ENCODE peak calls at places on chromosome 4, in four cellular contexts. One of them, this sample, is unnamed.

GRCh38 chr4:110108470-110108869 is 89.9 kb downstream of the ELOVL6 start:
- DNase-seq in ovary: no peak
- DNase-seq in AG09309: no peak
- DNase-seq in cardiac muscle cell: no peak
- DNase-seq in this sample: no peak

GRCh38 chr4:87882321-87882720 is 49.6 kb downstream of the MEPE start:
- DNase-seq in ovary: no peak
- DNase-seq in AG09309: no peak
- DNase-seq in cardiac muscle cell: no peak
- DNase-seq in this sample: no peak

GRCh38 chr4:53967971-53968370 is 96.4 kb downstream of the CHIC2 start:
- DNase-seq in ovary: no peak
- DNase-seq in AG09309: no peak
- DNase-seq in cardiac muscle cell: no peak
- DNase-seq in this sample: no peak

GRCh38 chr4:86544313-86544966 is 49.7 kb upstream of the PTPN13 start:
- DNase-seq in ovary: no peak
- DNase-seq in AG09309: no peak
- DNase-seq in cardiac muscle cell: no peak
- DNase-seq in this sample: peak

GRCh38 chr4:123606946-123607542 is 210.4 kb downstream of the SPRY1 start:
- DNase-seq in ovary: no peak
- DNase-seq in AG09309: no peak
- DNase-seq in cardiac muscle cell: no peak
- DNase-seq in this sample: no peak

GRCh38 chr4:15232725-15233597 is 194.9 kb upstream of the C1QTNF7 start:
- DNase-seq in ovary: no peak
- DNase-seq in AG09309: no peak
- DNase-seq in cardiac muscle cell: no peak
- DNase-seq in this sample: peak

GRCh38 chr4:154467886-154468285 is 23.7 kb downstream of the DCHS2 start:
- DNase-seq in ovary: no peak
- DNase-seq in AG09309: no peak
- DNase-seq in cardiac muscle cell: no peak
- DNase-seq in this sample: no peak

GRCh38 chr4:99800332-99801004 is 16.2 kb upstream of the DAPP1 start:
- DNase-seq in ovary: no peak
- DNase-seq in AG09309: no peak
- DNase-seq in cardiac muscle cell: no peak
- DNase-seq in this sample: no peak

GRCh38 chr4:72019688-72020087 is 12.1 kb upstream of the NPFFR2 start:
- DNase-seq in ovary: no peak
- DNase-seq in AG09309: no peak
- DNase-seq in cardiac muscle cell: no peak
- DNase-seq in this sample: no peak

GRCh38 chr4:8252301-8253173 is 17.0 kb upstream of the HTRA3 start:
- DNase-seq in ovary: no peak
- DNase-seq in AG09309: no peak
- DNase-seq in cardiac muscle cell: peak
- DNase-seq in this sample: no peak

GRCh38 chr4:177016541-177017141 is 223.9 kb upstream of the VEGFC start:
- DNase-seq in ovary: no peak
- DNase-seq in AG09309: no peak
- DNase-seq in cardiac muscle cell: no peak
- DNase-seq in this sample: no peak

GRCh38 chr4:132125131-132125530 is 1024.0 kb upstream of the PCDH10 start:
- DNase-seq in ovary: no peak
- DNase-seq in AG09309: no peak
- DNase-seq in cardiac muscle cell: no peak
- DNase-seq in this sample: no peak

GRCh38 chr4:71382569-71383560 is 44.0 kb downstream of the SLC4A4 start:
- DNase-seq in ovary: no peak
- DNase-seq in AG09309: no peak
- DNase-seq in cardiac muscle cell: no peak
- DNase-seq in this sample: no peak

DNA sequence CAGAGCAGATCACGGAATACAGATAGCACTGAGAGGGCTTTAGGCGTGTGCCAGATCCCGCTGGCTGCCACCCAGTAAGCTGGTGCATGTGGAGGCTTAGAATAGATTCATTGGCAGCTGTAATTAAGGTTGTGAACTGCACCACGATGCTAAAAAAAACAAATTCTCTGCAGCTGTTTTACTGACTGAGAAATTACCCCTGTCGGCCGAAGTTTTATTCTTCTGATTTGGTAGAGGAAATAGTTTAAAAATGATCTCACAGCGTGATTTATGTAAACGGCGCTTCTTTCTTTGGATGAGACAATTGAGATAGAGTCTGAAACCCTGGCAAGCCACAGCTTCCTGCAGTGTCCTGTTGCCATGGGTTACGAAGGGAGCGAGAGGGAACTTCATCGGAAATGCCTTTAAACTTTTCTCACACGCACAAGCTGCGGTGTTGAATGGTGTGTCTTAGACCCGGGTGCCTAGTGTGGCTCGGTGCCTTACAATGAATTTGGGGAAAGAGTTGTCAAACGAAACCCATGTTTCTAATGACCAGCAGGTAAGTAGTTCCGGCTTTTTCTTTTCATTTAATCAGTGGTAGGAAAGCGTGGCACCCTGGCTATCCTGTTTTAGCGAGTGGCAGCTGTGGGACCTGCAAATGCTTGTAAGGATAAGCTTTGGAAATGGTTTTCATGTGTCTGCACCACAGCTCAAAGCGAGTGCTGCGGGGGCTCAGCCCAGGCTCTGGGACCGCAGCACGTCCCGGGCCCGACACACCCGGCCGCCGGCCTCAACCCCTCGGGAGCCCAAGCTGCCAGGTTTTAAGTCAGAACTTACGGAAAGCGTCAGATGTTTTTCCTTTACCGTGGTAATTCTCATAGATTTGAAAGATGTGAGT is 71.7 kb upstream of the HGFAC start:
- DNase-seq in ovary: no peak
- DNase-seq in AG09309: peak
- DNase-seq in cardiac muscle cell: peak
- DNase-seq in this sample: peak
- TF ChIP-seq CTCF in ovary: no peak
- TF ChIP-seq CTCF in AG09309: no peak
- TF ChIP-seq CTCF in cardiac muscle cell: no peak
- TF ChIP-seq CTCF in this sample: no peak

DNA sequence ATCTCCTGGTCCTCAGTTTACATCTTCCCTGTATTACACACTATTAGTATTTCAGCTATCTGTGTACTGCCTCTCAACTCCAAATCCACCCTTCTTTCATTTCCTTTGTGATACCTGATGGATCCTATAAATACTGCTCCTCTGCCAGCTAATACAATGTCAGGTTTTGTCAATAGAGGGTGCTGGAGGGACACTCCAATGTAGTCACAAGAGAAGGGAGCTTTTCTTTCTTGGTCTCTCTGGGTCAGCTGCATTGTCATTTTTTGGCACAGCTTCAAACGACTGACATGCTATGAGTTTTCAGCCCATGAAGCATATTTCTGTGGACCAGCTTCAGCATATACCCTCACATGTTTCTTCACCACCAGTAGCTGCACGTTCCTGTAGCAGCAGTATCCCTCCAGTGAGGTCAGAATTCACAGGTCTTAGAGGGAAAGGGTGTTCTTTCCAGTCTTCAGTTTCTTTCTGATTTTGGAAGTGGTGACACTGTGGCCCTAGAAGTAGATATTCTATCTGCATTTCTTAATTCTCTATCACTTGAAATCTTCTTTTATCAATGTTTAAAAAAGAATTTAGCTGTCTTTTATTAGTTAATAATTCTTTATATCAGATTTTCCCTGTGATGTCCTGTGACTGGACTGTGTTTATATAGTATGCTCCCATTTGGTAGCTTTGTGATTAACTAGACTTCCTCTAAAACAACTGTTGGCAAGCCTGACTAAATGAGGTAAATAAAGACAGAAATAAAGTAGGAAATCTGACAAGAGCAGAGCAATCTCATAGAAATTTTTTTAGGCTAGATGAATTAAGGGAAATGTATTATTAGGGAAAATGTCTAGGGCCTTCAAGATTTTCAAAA is 60.6 kb downstream of the GABRA2 start:
- DNase-seq in ovary: no peak
- DNase-seq in AG09309: no peak
- DNase-seq in cardiac muscle cell: peak
- DNase-seq in this sample: peak
- TF ChIP-seq CTCF in ovary: no peak
- TF ChIP-seq CTCF in AG09309: no peak
- TF ChIP-seq CTCF in cardiac muscle cell: peak
- TF ChIP-seq CTCF in this sample: peak

DNA sequence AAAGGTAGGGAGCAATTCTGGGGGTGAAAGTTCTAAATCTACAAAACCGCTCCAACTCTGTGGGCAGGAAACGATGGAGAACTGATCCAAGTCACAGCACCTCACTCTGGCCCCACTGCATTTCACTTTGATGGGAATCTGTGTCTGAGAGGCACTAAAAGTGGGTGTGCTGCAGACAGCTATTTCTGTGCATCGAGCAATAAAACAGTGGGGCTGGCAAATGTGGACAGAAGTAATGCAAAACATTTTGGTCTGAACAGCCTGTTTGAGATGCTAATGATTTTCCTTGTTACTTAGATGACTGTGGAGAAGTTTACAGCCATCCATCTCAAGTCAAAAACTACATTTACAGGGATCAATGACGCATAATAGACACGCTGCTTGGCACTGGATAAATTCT is 1671.7 kb upstream of the TENM3 start:
- DNase-seq in ovary: no peak
- DNase-seq in AG09309: no peak
- DNase-seq in cardiac muscle cell: no peak
- DNase-seq in this sample: no peak
- TF ChIP-seq CTCF in ovary: no peak
- TF ChIP-seq CTCF in AG09309: no peak
- TF ChIP-seq CTCF in cardiac muscle cell: no peak
- TF ChIP-seq CTCF in this sample: no peak

DNA sequence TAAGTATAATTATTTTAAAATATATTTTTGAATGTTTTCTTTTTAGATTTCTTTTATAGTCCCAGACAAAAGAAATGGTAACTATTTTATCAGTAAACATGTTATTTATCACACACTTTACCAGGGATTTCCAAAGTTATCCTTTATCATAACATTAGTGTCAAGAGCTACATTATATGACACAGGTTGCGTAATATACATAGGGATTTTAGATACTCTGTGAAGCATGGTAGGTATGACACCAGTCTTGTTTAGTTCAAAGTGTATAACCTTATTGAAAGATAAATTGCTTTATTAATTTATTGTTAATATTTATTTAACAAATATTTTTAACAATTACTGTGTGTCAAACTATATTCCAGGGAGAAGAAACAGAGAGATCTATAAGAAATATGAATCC is 163.3 kb upstream of the PABPC4L start:
- DNase-seq in ovary: no peak
- DNase-seq in AG09309: no peak
- DNase-seq in cardiac muscle cell: no peak
- DNase-seq in this sample: no peak
- TF ChIP-seq CTCF in ovary: no peak
- TF ChIP-seq CTCF in AG09309: no peak
- TF ChIP-seq CTCF in cardiac muscle cell: no peak
- TF ChIP-seq CTCF in this sample: no peak